ENCODE peak calls at places on chromosomes 16 and 17, in nine cellular contexts. D is H54, Z is stomach, W is prostate gland, T is body of pancreas, R is tibial nerve, X is transverse colon, J is A549, K is NB4. C is an unnamed sample.

GRCh38 chr16:68242926-68243858 is 2.0 kb upstream of the PLA2G15 start:
- DNase-seq in Z (no peak), T (no peak), W (no peak), X (no peak), J (no peak), D (no peak), R (no peak), K (no peak), C (no peak)

GRCh38 chr16:28974007-28974436 is 556 bp upstream of the SPNS1 start:
- DNase-seq in X (peak; percentile 59), W (no peak), J (peak; percentile 73), D (peak; percentile 71), T (peak; percentile 43), R (no peak), Z (peak; percentile 44), K (peak; percentile 57), C (peak; percentile 62)

GRCh38 chr17:68771867-68772515 is 170.8 kb upstream of the FAM20A start:
- DNase-seq in T (no peak), R (no peak), K (peak; percentile 65), X (no peak), J (peak; percentile 74), Z (no peak), W (no peak), D (peak; percentile 45), C (peak; percentile 63)

GRCh38 chr16:1037023-1037933 is 35.3 kb upstream of the SSTR5 start:
- DNase-seq in K (peak; percentile 59), Z (no peak), R (no peak), D (peak; percentile 89), J (no peak), W (no peak), X (no peak), T (no peak), C (no peak)

GRCh38 chr17:70313031-70313430 is 143.7 kb downstream of the KCNJ2 start:
- DNase-seq in Z (no peak), K (no peak), R (no peak), W (no peak), T (no peak), D (no peak), J (no peak), X (no peak), C (no peak)

GRCh38 chr17:15409721-15410247 is 57.6 kb downstream of the CDRT4 start:
- DNase-seq in Z (no peak), X (peak; percentile 21), W (no peak), K (no peak), T (peak; percentile 27), R (peak; percentile 47), D (peak; percentile 78), J (no peak), C (no peak)

GRCh38 chr17:45046536-45047125 is 4.8 kb downstream of the DCAKD start:
- DNase-seq in T (no peak), X (no peak), J (peak; percentile 53), D (no peak), Z (no peak), W (no peak), R (no peak), K (no peak), C (no peak)

GRCh38 chr16:54748611-54749190 is 182.0 kb upstream of the IRX5 start:
- DNase-seq in Z (no peak), K (no peak), R (no peak), J (no peak), D (no peak), X (no peak), W (no peak), T (no peak), C (no peak)

DNA sequence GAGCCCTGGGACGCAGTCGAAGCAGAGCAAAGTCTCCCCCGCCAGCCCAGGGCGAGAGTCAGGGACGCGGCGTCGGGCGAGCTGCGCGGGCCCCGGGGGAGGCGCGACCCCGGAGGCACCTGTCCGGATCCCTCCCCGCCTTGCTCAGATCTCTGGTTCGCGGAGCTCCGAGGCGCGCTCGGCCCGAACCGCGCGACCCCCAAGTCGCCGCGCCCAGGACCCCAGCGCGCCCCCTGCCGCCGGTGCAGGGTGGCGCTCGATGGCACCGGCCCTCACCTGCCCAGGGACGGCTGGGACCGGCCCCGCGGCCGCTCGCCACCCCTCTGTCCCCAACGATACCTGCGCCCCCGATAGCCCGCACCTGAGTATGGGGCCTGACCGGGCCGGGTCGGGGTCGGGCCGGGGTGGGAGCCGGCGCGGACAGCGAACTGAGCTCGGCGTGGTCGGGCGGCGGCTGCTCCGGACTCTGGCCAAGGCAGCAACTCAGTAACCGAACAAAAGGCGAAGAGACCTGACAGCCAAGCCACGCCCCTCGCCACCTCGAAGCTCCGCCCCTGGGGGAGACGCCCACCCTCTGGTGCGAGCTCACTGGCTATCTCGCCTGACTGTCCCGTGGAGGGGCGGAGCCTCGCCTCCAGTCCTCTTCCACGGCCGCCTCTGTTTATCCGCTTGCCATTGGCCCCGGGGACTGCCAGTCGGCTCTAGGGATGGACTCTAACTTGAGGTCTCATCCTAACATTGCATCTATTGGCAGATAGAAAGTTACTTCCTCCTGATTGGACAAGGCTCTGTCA is at the start of gene JUP:
- DNase-seq in X (peak; percentile 100), J (peak; percentile 100), D (peak; percentile 98), Z (peak; percentile 100), W (peak; percentile 100), R (peak; percentile 95), T (peak; percentile 100), K (peak; percentile 98), C (peak; percentile 96)
- TF ChIP-seq POLR2A in X (peak; percentile 99), J (peak; percentile 85), D (peak; percentile 76), Z (peak; percentile 93), W (peak; percentile 99), R (peak; percentile 79), T (peak; percentile 99), K (peak; percentile 87), C (peak; percentile 66)

GRCh38 chr16:2473425-2473926 is 1.5 kb upstream of the TBC1D24 start:
- DNase-seq in Z (no peak), W (no peak), T (no peak), J (no peak), X (no peak), K (peak; percentile 79), D (no peak), R (no peak), C (no peak)

GRCh38 chr16:2474877-2475412 is at the start of gene TBC1D24:
- DNase-seq in K (peak; percentile 88), X (peak; percentile 90), D (peak; percentile 100), T (peak; percentile 90), W (peak; percentile 80), R (peak; percentile 76), J (peak; percentile 78), Z (peak; percentile 90), C (peak; percentile 89)

GRCh38 chr16:2472885-2473284 is 1.8 kb downstream of the NTN3 start:
- DNase-seq in X (no peak), W (no peak), R (no peak), K (peak; percentile 31), Z (no peak), D (no peak), T (no peak), J (no peak), C (no peak)

GRCh38 chr16:2475413-2476344 is 752 bp downstream of the TBC1D24 start:
- DNase-seq in K (peak; percentile 81), R (no peak), X (peak; percentile 44), J (no peak), W (no peak), Z (peak; percentile 53), T (peak; percentile 67), D (no peak), C (peak; percentile 56)

DNA sequence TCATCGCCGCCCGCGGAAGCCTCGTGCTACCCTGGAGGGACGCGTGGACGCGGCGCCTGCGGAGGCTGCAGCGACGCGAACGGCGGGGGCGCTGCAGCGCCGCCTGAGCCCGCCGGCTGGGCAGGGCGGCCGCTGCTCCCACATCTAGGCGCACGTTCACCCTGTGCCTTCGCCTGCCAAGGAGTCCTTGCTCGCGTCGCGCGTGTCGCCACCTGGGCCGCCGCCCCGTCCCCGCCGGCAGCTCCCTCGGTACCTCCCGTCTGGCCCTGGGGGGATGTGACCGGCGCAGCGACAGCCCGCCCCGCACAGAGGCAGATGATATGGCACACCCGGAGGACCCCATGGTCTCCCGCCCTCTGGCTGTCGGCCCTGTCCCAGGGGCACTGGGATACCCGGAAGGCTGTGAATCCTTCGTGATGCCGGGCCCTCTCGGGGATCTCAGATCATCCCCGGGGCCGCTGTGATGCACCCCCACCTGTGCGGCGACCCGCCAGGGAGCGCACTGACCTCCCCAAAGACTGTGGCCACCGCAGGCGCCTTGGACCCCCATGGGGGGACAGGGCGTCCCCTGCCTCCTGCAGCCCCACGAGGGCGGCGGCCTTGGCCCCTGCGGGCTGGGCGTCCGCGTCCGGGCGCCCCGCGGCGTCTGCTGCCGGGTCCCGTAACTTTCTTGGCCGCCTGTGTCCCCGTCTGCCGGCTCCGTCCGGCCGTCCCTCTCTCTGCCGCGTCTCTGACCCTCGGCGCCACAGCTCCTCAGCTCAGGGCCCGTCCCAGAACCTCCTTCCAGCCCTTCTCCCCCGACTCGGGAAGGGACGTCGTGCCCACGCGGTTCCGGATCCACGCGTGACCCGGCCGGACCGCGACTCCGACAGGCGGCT is 689 bp upstream of the TBC1D24 start:
- DNase-seq in R (no peak), X (peak; percentile 62), Z (peak; percentile 60), W (no peak), J (peak; percentile 56), T (peak; percentile 68), K (peak; percentile 74), D (peak; percentile 81), C (peak; percentile 85)
- TF ChIP-seq POLR2A in R (no peak), X (no peak), Z (no peak), W (no peak), J (peak; percentile 46), T (no peak), K (no peak), D (peak; percentile 40), C (peak; percentile 45)

DNA sequence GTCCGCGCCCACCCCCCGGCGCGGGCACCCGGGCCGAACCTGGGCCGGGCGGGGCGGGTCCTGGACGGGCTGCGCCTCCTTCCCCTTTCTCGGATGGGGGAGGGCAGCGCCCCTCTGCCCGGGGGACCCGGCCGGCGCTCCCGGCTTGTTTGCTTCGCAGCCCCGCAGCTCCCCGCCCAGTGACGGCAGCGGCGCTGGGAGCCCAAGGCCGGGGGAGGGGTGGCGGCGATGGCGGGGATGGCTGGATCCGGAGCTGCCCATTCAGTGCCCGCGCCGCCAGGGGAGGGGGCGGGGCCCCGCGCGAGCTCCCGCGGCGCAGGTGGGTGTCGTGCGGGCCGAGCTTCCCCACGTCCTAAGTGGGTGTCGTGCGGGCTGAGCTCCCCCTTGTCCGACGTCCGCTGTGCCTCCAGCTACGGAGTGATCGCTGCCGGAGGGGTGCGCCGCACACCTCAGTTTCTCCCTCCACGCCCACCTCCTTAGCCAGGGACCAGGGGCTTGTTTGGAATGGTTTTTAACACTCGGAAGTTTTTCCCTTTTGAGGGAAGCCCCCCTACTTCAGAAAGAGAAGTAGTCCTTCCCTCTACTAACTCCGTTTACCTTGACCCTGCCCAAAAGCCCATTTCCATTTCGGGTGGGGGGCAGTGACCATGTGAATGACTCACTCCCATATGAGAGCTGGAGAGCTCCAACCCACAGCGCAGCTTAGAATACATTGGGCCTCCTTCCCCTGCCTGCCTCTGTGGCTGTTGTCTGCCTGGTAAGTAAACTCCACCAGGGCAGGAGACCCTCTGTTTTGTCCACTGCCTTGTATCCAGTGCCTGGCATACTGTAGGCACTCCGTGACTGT is 733 bp downstream of the SGSM2 start:
- DNase-seq in R (no peak), J (peak; percentile 65), D (peak; percentile 69), W (peak; percentile 68), X (peak; percentile 76), K (peak; percentile 68), T (peak; percentile 73), Z (peak; percentile 79), C (peak; percentile 72)
- TF ChIP-seq POLR2A in R (no peak), J (no peak), D (no peak), W (peak; percentile 53), X (peak; percentile 32), K (no peak), T (peak; percentile 60), Z (no peak), C (no peak)

GRCh38 chr17:17285951-17286350 is 4.9 kb upstream of the COPS3 start:
- DNase-seq in D (no peak), R (no peak), W (no peak), J (no peak), X (no peak), K (no peak), Z (peak; percentile 1), T (no peak), C (no peak)

GRCh38 chr17:17275991-17276390 is 5.1 kb downstream of the COPS3 start:
- DNase-seq in D (no peak), T (no peak), W (no peak), K (no peak), Z (no peak), J (no peak), X (no peak), R (no peak), C (no peak)

GRCh38 chr17:17280613-17281549 is at the start of gene COPS3:
- DNase-seq in T (peak; percentile 99), J (peak; percentile 99), R (peak; percentile 96), Z (peak; percentile 99), X (peak; percentile 98), D (peak; percentile 98), K (peak; percentile 99), W (peak; percentile 99), C (peak; percentile 99)
- TF ChIP-seq POLR2A in T (peak; percentile 83), J (peak; percentile 77), R (no peak), Z (no peak), X (peak; percentile 74), D (peak; percentile 86), K (peak; percentile 70), W (peak; percentile 60), C (peak; percentile 91)